ENCODE peak calls at places on chromosome 13, in eight cellular contexts. A is cardiac fibroblast, R is cardiac muscle cell, Y is Peyer's patch, W is B cell, T is H9, E is AG10803, V is suprapubic skin. C is an unnamed sample.

GRCh38 chr13:112651306-112651705 is 38.5 kb upstream of the ATP11A start:
- DNase-seq in A (peak; percentile 2), R (peak; percentile 87), Y (no peak), W (peak; percentile 25), T (no peak), E (no peak), V (no peak), C (no peak)

GRCh38 chr13:24292476-24292875 is 16.9 kb upstream of the C1QTNF9 start:
- DNase-seq in A (no peak), R (no peak), Y (no peak), W (no peak), T (no peak), E (no peak), V (no peak), C (no peak)

GRCh38 chr13:99436013-99436412 is 65.3 kb upstream of the TM9SF2 start:
- DNase-seq in A (no peak), R (no peak), Y (no peak), W (no peak), T (no peak), E (no peak), V (no peak), C (no peak)

GRCh38 chr13:77599351-77599750 is 63.8 kb downstream of the SCEL start:
- DNase-seq in A (no peak), R (no peak), Y (no peak), W (no peak), T (no peak), E (no peak), V (no peak), C (no peak)

GRCh38 chr13:48500652-48501197 is 32.2 kb downstream of the RCBTB2 start:
- DNase-seq in A (peak; percentile 91), R (peak; percentile 90), Y (no peak), W (peak; percentile 54), T (no peak), E (peak; percentile 93), V (no peak), C (peak; percentile 93)

GRCh38 chr13:48504606-48505369 is 28.1 kb downstream of the RCBTB2 start:
- DNase-seq in A (no peak), R (no peak), Y (no peak), W (no peak), T (peak; percentile 39), E (no peak), V (no peak), C (no peak)

GRCh38 chr13:87498681-87499080 is 172.5 kb upstream of the SLITRK5 start:
- DNase-seq in A (peak; percentile 5), R (no peak), Y (no peak), W (no peak), T (no peak), E (no peak), V (no peak), C (no peak)

GRCh38 chr13:75299206-75299605 is 182.8 kb downstream of the TBC1D4 start:
- DNase-seq in A (no peak), R (no peak), Y (no peak), W (no peak), T (no peak), E (no peak), V (no peak), C (no peak)

GRCh38 chr13:50370303-50370950 is 355.2 kb downstream of the KCNRG start:
- DNase-seq in A (no peak), R (no peak), Y (peak; percentile 56), W (peak; percentile 73), T (no peak), E (no peak), V (no peak), C (no peak)

GRCh38 chr13:57314897-57315520 is 148.0 kb downstream of the PRR20E start:
- DNase-seq in A (no peak), R (no peak), Y (no peak), W (no peak), T (no peak), E (no peak), V (no peak), C (no peak)
- TF ChIP-seq CTCF in A (no peak), R (no peak), Y (no peak), W (no peak), T (no peak), E (no peak), V (no peak), C (no peak)

DNA sequence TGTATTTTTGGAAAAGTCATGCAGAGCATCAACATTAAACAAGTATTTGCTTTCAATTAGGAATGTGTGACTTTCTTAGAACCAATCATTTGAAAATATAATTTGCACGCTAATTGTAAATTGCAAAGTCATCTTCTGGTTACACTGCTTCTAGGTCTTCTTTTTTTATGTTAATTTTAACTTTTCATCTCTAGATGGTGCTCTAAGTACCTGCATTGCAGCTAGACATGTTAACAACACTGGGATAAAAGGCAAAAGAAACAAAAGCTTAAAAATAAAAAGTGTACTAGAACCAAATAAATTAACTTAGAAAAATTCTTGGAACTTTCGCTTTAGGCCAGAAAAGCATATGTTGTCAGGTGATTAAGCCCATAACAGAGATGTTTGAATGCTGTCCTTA is 2758.2 kb downstream of the PCDH9 start:
- DNase-seq in A (peak; percentile 75), R (peak; percentile 62), Y (no peak), W (no peak), T (no peak), E (peak; percentile 57), V (no peak), C (peak; percentile 30)
- TF ChIP-seq CTCF in A (peak; percentile 47), R (peak; percentile 49), Y (no peak), W (no peak), T (peak; percentile 40), E (peak; percentile 60), V (no peak), C (peak; percentile 29)

GRCh38 chr13:79662882-79663281 is 181.9 kb downstream of the NDFIP2 start:
- DNase-seq in A (no peak), R (peak; percentile 18), Y (no peak), W (no peak), T (no peak), E (no peak), V (no peak), C (no peak)
- TF ChIP-seq CTCF in A (no peak), R (no peak), Y (no peak), W (no peak), T (no peak), E (no peak), V (no peak), C (no peak)

GRCh38 chr13:39281539-39282150 is 243.4 kb downstream of the NHLRC3 start:
- DNase-seq in A (no peak), R (peak; percentile 69), Y (no peak), W (no peak), T (no peak), E (no peak), V (no peak), C (no peak)

GRCh38 chr13:39283062-39283461 is 244.8 kb downstream of the NHLRC3 start:
- DNase-seq in A (no peak), R (no peak), Y (no peak), W (no peak), T (no peak), E (no peak), V (no peak), C (no peak)

GRCh38 chr13:39282400-39282972 is 244.2 kb downstream of the NHLRC3 start:
- DNase-seq in A (no peak), R (no peak), Y (no peak), W (no peak), T (no peak), E (no peak), V (no peak), C (no peak)

GRCh38 chr13:39279077-39279476 is 240.8 kb downstream of the NHLRC3 start:
- DNase-seq in A (no peak), R (no peak), Y (no peak), W (no peak), T (no peak), E (no peak), V (no peak), C (no peak)

GRCh38 chr13:39284801-39285388 is 246.6 kb downstream of the NHLRC3 start:
- DNase-seq in A (peak; percentile 33), R (peak; percentile 46), Y (no peak), W (no peak), T (peak; percentile 41), E (no peak), V (no peak), C (no peak)
- TF ChIP-seq CTCF in A (no peak), R (peak; percentile 38), Y (no peak), W (no peak), T (peak; percentile 74), E (no peak), V (no peak), C (peak; percentile 14)

GRCh38 chr13:58682616-58683015 is 1051.1 kb downstream of the PCDH17 start:
- DNase-seq in A (no peak), R (no peak), Y (no peak), W (no peak), T (no peak), E (no peak), V (no peak), C (no peak)

DNA sequence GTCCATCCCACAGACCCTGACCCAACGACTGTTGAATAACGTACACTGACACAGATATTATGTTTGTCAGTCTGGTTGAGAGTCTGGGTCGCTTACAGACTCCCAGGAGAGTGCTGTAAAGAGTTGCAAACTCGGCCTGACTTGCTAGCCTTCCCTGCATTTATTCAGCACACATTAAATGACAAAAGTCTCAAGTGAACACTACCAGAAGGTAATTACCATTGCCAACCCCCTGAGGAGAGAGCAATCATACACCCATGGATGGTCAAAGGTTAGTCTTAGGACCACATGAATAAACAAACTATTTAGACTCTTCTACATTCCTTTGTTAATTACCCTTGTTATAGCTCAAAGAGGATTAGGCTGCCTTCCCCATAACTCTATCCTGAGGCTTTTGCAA is 1048.6 kb downstream of the PCDH17 start:
- DNase-seq in A (no peak), R (no peak), Y (no peak), W (no peak), T (peak; percentile 46), E (no peak), V (no peak), C (no peak)
- TF ChIP-seq CTCF in A (no peak), R (no peak), Y (no peak), W (no peak), T (no peak), E (no peak), V (no peak), C (no peak)

GRCh38 chr13:43787998-43788397 is 1.2 kb upstream of the ENOX1 start:
- DNase-seq in A (peak; percentile 84), R (peak; percentile 63), Y (no peak), W (no peak), T (no peak), E (peak; percentile 49), V (no peak), C (peak; percentile 75)
- TF ChIP-seq CTCF in A (peak; percentile 66), R (peak; percentile 56), Y (no peak), W (no peak), T (peak; percentile 36), E (peak; percentile 56), V (no peak), C (peak; percentile 69)

GRCh38 chr13:111082240-111082639 is 32.9 kb upstream of the ARHGEF7 start:
- DNase-seq in A (no peak), R (no peak), Y (no peak), W (no peak), T (no peak), E (no peak), V (no peak), C (no peak)

GRCh38 chr13:111074826-111075225 is 40.3 kb upstream of the ARHGEF7 start:
- DNase-seq in A (peak; percentile 52), R (no peak), Y (no peak), W (no peak), T (no peak), E (no peak), V (no peak), C (peak; percentile 41)

GRCh38 chr13:111080642-111081041 is 34.5 kb upstream of the ARHGEF7 start:
- DNase-seq in A (no peak), R (no peak), Y (no peak), W (no peak), T (no peak), E (no peak), V (no peak), C (no peak)

GRCh38 chr13:111079375-111079774 is 35.7 kb upstream of the ARHGEF7 start:
- DNase-seq in A (no peak), R (no peak), Y (no peak), W (no peak), T (no peak), E (no peak), V (no peak), C (no peak)

GRCh38 chr13:111076156-111077013 is 38.7 kb upstream of the ARHGEF7 start:
- DNase-seq in A (no peak), R (no peak), Y (no peak), W (no peak), T (no peak), E (no peak), V (no peak), C (no peak)
- TF ChIP-seq CTCF in A (no peak), R (peak; percentile 10), Y (no peak), W (no peak), T (peak; percentile 50), E (no peak), V (no peak), C (no peak)

C was measured in fibroblast of mammary gland.